ENCODE peak calls at places on chromosomes 7 and 10, in eight cellular contexts. One of them, this sample, is unnamed.

GRCh38 chr10:122207596-122207995 is 63.5 kb upstream of the BTBD16 start:
- DNase-seq in GM13977: no peak
- DNase-seq in Panc1: no peak
- DNase-seq in fibroblast of pulmonary artery: peak; percentile 81
- DNase-seq in adrenal gland: no peak
- DNase-seq in neural progenitor cell: no peak
- DNase-seq in neural crest cell: no peak
- DNase-seq in CD8-positive, alpha-beta T cell: no peak
- DNase-seq in this sample: no peak

GRCh38 chr10:100303724-100304319 is 17.3 kb upstream of the BLOC1S2 start:
- DNase-seq in GM13977: peak; percentile 42
- DNase-seq in Panc1: peak; percentile 41
- DNase-seq in fibroblast of pulmonary artery: peak; percentile 52
- DNase-seq in adrenal gland: no peak
- DNase-seq in neural progenitor cell: peak; percentile 60
- DNase-seq in neural crest cell: no peak
- DNase-seq in CD8-positive, alpha-beta T cell: no peak
- DNase-seq in this sample: peak; percentile 21

GRCh38 chr10:48470893-48471805 is 133.7 kb downstream of the ARHGAP22 start:
- DNase-seq in GM13977: no peak
- DNase-seq in Panc1: no peak
- DNase-seq in fibroblast of pulmonary artery: no peak
- DNase-seq in adrenal gland: no peak
- DNase-seq in neural progenitor cell: no peak
- DNase-seq in neural crest cell: no peak
- DNase-seq in CD8-positive, alpha-beta T cell: no peak
- DNase-seq in this sample: peak; percentile 33

GRCh38 chr10:5789626-5790025 is 23.6 kb downstream of the GDI2 start:
- DNase-seq in GM13977: no peak
- DNase-seq in Panc1: no peak
- DNase-seq in fibroblast of pulmonary artery: no peak
- DNase-seq in adrenal gland: no peak
- DNase-seq in neural progenitor cell: no peak
- DNase-seq in neural crest cell: no peak
- DNase-seq in CD8-positive, alpha-beta T cell: no peak
- DNase-seq in this sample: no peak

GRCh38 chr10:68955414-68955785 is 570 bp upstream of the DDX21 start:
- DNase-seq in GM13977: no peak
- DNase-seq in Panc1: no peak
- DNase-seq in fibroblast of pulmonary artery: no peak
- DNase-seq in adrenal gland: no peak
- DNase-seq in neural progenitor cell: peak; percentile 54
- DNase-seq in neural crest cell: no peak
- DNase-seq in CD8-positive, alpha-beta T cell: no peak
- DNase-seq in this sample: peak; percentile 17

GRCh38 chr10:505459-505858 is 184.0 kb downstream of the DIP2C start:
- DNase-seq in GM13977: no peak
- DNase-seq in Panc1: no peak
- DNase-seq in fibroblast of pulmonary artery: no peak
- DNase-seq in adrenal gland: no peak
- DNase-seq in neural progenitor cell: no peak
- DNase-seq in neural crest cell: no peak
- DNase-seq in CD8-positive, alpha-beta T cell: no peak
- DNase-seq in this sample: no peak

GRCh38 chr10:43402880-43403452 is 6.0 kb downstream of the HNRNPF start:
- DNase-seq in GM13977: no peak
- DNase-seq in Panc1: no peak
- DNase-seq in fibroblast of pulmonary artery: no peak
- DNase-seq in adrenal gland: no peak
- DNase-seq in neural progenitor cell: no peak
- DNase-seq in neural crest cell: no peak
- DNase-seq in CD8-positive, alpha-beta T cell: no peak
- DNase-seq in this sample: no peak

GRCh38 chr10:123784636-123785035 is 107.0 kb downstream of the CPXM2 start:
- DNase-seq in GM13977: no peak
- DNase-seq in Panc1: no peak
- DNase-seq in fibroblast of pulmonary artery: no peak
- DNase-seq in adrenal gland: no peak
- DNase-seq in neural progenitor cell: no peak
- DNase-seq in neural crest cell: no peak
- DNase-seq in CD8-positive, alpha-beta T cell: no peak
- DNase-seq in this sample: no peak

GRCh38 chr7:43141091-43141490 is 28.6 kb downstream of the HECW1 start:
- DNase-seq in GM13977: no peak
- DNase-seq in Panc1: no peak
- DNase-seq in fibroblast of pulmonary artery: no peak
- DNase-seq in adrenal gland: no peak
- DNase-seq in neural progenitor cell: peak; percentile 29
- DNase-seq in neural crest cell: no peak
- DNase-seq in CD8-positive, alpha-beta T cell: no peak
- DNase-seq in this sample: no peak

GRCh38 chr10:61633665-61634064 is 29.1 kb upstream of the CABCOCO1 start:
- DNase-seq in GM13977: no peak
- DNase-seq in Panc1: peak; percentile 81
- DNase-seq in fibroblast of pulmonary artery: peak; percentile 29
- DNase-seq in adrenal gland: no peak
- DNase-seq in neural progenitor cell: no peak
- DNase-seq in neural crest cell: no peak
- DNase-seq in CD8-positive, alpha-beta T cell: no peak
- DNase-seq in this sample: peak; percentile 75

GRCh38 chr10:46234431-46235060 is 52.3 kb upstream of the ANTXRL start:
- DNase-seq in GM13977: no peak
- DNase-seq in Panc1: no peak
- DNase-seq in fibroblast of pulmonary artery: no peak
- DNase-seq in adrenal gland: peak; percentile 6
- DNase-seq in neural progenitor cell: no peak
- DNase-seq in neural crest cell: no peak
- DNase-seq in CD8-positive, alpha-beta T cell: no peak
- DNase-seq in this sample: no peak

GRCh38 chr10:99870051-99870730 is 87.8 kb downstream of the ABCC2 start:
- DNase-seq in GM13977: no peak
- DNase-seq in Panc1: no peak
- DNase-seq in fibroblast of pulmonary artery: no peak
- DNase-seq in adrenal gland: no peak
- DNase-seq in neural progenitor cell: no peak
- DNase-seq in neural crest cell: no peak
- DNase-seq in CD8-positive, alpha-beta T cell: no peak
- DNase-seq in this sample: no peak

GRCh38 chr7:130988443-130988842 is 254.4 kb upstream of the KLF14 start:
- DNase-seq in GM13977: no peak
- DNase-seq in Panc1: no peak
- DNase-seq in fibroblast of pulmonary artery: no peak
- DNase-seq in adrenal gland: no peak
- DNase-seq in neural progenitor cell: peak; percentile 61
- DNase-seq in neural crest cell: no peak
- DNase-seq in CD8-positive, alpha-beta T cell: no peak
- DNase-seq in this sample: peak; percentile 58

GRCh38 chr10:98414578-98414931 is 427 bp downstream of the PYROXD2 start:
- DNase-seq in GM13977: no peak
- DNase-seq in Panc1: no peak
- DNase-seq in fibroblast of pulmonary artery: no peak
- DNase-seq in adrenal gland: no peak
- DNase-seq in neural progenitor cell: no peak
- DNase-seq in neural crest cell: no peak
- DNase-seq in CD8-positive, alpha-beta T cell: no peak
- DNase-seq in this sample: no peak

GRCh38 chr7:72336382-72336886 is 75.7 kb downstream of the CALN1 start:
- DNase-seq in GM13977: no peak
- DNase-seq in Panc1: no peak
- DNase-seq in fibroblast of pulmonary artery: no peak
- DNase-seq in adrenal gland: peak; percentile 28
- DNase-seq in neural progenitor cell: peak; percentile 77
- DNase-seq in neural crest cell: no peak
- DNase-seq in CD8-positive, alpha-beta T cell: no peak
- DNase-seq in this sample: no peak

DNA sequence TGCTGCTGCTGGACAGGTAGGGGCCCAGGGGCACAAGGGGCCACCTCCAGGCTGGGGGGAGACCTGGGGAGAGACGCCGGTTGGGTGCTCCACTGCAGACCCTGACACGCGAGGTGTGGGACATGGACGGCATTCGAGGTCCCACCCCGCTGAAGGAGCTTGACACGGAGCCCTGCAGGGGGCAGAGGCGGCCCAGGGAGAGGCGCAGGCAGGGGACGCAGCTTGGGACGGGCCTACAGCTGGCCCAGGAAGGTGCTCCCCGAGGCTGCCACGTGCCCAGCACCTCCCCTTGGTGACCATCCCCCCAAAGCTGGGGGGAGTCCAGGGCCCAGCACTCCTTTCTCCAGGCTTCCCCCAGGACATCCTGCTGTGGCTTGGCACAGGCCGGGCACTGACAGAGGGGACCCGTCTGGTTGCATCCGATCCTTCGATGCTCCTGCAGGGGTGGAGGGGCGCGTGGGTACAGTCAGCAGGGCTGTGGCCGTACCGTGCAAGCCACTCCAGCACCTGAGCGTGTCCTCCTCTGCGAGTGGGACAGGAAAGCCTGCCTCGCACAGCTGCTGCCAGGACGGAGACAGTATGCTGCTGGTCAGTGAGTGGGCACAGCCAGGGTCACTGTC is 174.4 kb downstream of the ELFN1 start:
- DNase-seq in GM13977: no peak
- DNase-seq in Panc1: no peak
- DNase-seq in fibroblast of pulmonary artery: no peak
- DNase-seq in adrenal gland: no peak
- DNase-seq in neural progenitor cell: no peak
- DNase-seq in neural crest cell: no peak
- DNase-seq in CD8-positive, alpha-beta T cell: no peak
- DNase-seq in this sample: no peak
- TF ChIP-seq CTCF in GM13977: peak; percentile 27
- TF ChIP-seq CTCF in Panc1: no peak
- TF ChIP-seq CTCF in fibroblast of pulmonary artery: no peak
- TF ChIP-seq CTCF in adrenal gland: no peak
- TF ChIP-seq CTCF in neural progenitor cell: no peak
- TF ChIP-seq CTCF in neural crest cell: no peak
- TF ChIP-seq CTCF in CD8-positive, alpha-beta T cell: no peak
- TF ChIP-seq CTCF in this sample: no peak

GRCh38 chr7:121398246-121398645 is 2.1 kb upstream of the FAM3C start:
- DNase-seq in GM13977: no peak
- DNase-seq in Panc1: no peak
- DNase-seq in fibroblast of pulmonary artery: no peak
- DNase-seq in adrenal gland: no peak
- DNase-seq in neural progenitor cell: peak; percentile 43
- DNase-seq in neural crest cell: no peak
- DNase-seq in CD8-positive, alpha-beta T cell: no peak
- DNase-seq in this sample: no peak
- TF ChIP-seq CTCF in GM13977: no peak
- TF ChIP-seq CTCF in Panc1: peak; percentile 77
- TF ChIP-seq CTCF in fibroblast of pulmonary artery: peak; percentile 17
- TF ChIP-seq CTCF in adrenal gland: peak; percentile 26
- TF ChIP-seq CTCF in neural progenitor cell: peak; percentile 24
- TF ChIP-seq CTCF in neural crest cell: peak; percentile 29
- TF ChIP-seq CTCF in CD8-positive, alpha-beta T cell: no peak
- TF ChIP-seq CTCF in this sample: no peak

GRCh38 chr7:1301054-1301811 is 68.6 kb downstream of the UNCX start:
- DNase-seq in GM13977: no peak
- DNase-seq in Panc1: no peak
- DNase-seq in fibroblast of pulmonary artery: no peak
- DNase-seq in adrenal gland: no peak
- DNase-seq in neural progenitor cell: no peak
- DNase-seq in neural crest cell: no peak
- DNase-seq in CD8-positive, alpha-beta T cell: no peak
- DNase-seq in this sample: no peak
- TF ChIP-seq CTCF in GM13977: no peak
- TF ChIP-seq CTCF in Panc1: no peak
- TF ChIP-seq CTCF in fibroblast of pulmonary artery: no peak
- TF ChIP-seq CTCF in adrenal gland: no peak
- TF ChIP-seq CTCF in neural progenitor cell: no peak
- TF ChIP-seq CTCF in neural crest cell: no peak
- TF ChIP-seq CTCF in CD8-positive, alpha-beta T cell: no peak
- TF ChIP-seq CTCF in this sample: no peak

GRCh38 chr7:116525913-116526857 is 1.3 kb downstream of the CAV1 start:
- DNase-seq in GM13977: peak; percentile 91
- DNase-seq in Panc1: no peak
- DNase-seq in fibroblast of pulmonary artery: peak; percentile 86
- DNase-seq in adrenal gland: peak; percentile 59
- DNase-seq in neural progenitor cell: peak; percentile 89
- DNase-seq in neural crest cell: peak; percentile 60
- DNase-seq in CD8-positive, alpha-beta T cell: peak; percentile 44
- DNase-seq in this sample: peak; percentile 89

GRCh38 chr7:116524221-116524608 is 621 bp upstream of the CAV1 start:
- DNase-seq in GM13977: no peak
- DNase-seq in Panc1: no peak
- DNase-seq in fibroblast of pulmonary artery: no peak
- DNase-seq in adrenal gland: no peak
- DNase-seq in neural progenitor cell: no peak
- DNase-seq in neural crest cell: no peak
- DNase-seq in CD8-positive, alpha-beta T cell: no peak
- DNase-seq in this sample: no peak

GRCh38 chr7:116524609-116525297 is at the start of gene CAV1:
- DNase-seq in GM13977: peak; percentile 53
- DNase-seq in Panc1: peak; percentile 95
- DNase-seq in fibroblast of pulmonary artery: peak; percentile 92
- DNase-seq in adrenal gland: peak; percentile 51
- DNase-seq in neural progenitor cell: peak; percentile 52
- DNase-seq in neural crest cell: peak; percentile 18
- DNase-seq in CD8-positive, alpha-beta T cell: peak; percentile 13
- DNase-seq in this sample: peak; percentile 94

GRCh38 chr7:116526897-116527296 is 2.1 kb downstream of the CAV1 start:
- DNase-seq in GM13977: no peak
- DNase-seq in Panc1: no peak
- DNase-seq in fibroblast of pulmonary artery: no peak
- DNase-seq in adrenal gland: no peak
- DNase-seq in neural progenitor cell: no peak
- DNase-seq in neural crest cell: no peak
- DNase-seq in CD8-positive, alpha-beta T cell: no peak
- DNase-seq in this sample: no peak

GRCh38 chr7:116525298-116525912 is 569 bp downstream of the CAV1 start:
- DNase-seq in GM13977: peak; percentile 76
- DNase-seq in Panc1: no peak
- DNase-seq in fibroblast of pulmonary artery: peak; percentile 23
- DNase-seq in adrenal gland: no peak
- DNase-seq in neural progenitor cell: peak; percentile 45
- DNase-seq in neural crest cell: peak; percentile 14
- DNase-seq in CD8-positive, alpha-beta T cell: peak; percentile 11
- DNase-seq in this sample: no peak
- TF ChIP-seq CTCF in GM13977: no peak
- TF ChIP-seq CTCF in Panc1: no peak
- TF ChIP-seq CTCF in fibroblast of pulmonary artery: no peak
- TF ChIP-seq CTCF in adrenal gland: no peak
- TF ChIP-seq CTCF in neural progenitor cell: no peak
- TF ChIP-seq CTCF in neural crest cell: no peak
- TF ChIP-seq CTCF in CD8-positive, alpha-beta T cell: no peak
- TF ChIP-seq CTCF in this sample: peak; percentile 6

DNA sequence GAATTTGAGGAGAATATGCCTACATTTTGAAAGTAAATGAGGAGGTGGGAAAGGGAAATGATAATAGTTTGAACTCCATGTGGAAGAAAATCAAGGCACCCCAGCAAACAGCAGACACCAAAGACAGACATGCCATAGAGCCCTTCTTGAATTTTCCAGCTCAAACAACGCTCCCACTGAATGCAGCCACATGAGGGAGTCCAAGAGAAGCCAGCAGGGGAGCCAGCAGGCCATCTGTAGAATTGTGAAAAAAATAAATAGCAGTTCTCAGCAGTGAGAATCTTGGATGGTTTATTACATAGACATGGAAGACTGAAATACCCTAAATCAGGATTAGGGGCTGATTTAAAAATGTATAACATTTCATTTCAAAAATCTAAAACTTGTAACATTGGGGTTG is 1567.3 kb upstream of the LRRTM3 start:
- DNase-seq in GM13977: no peak
- DNase-seq in Panc1: peak; percentile 4
- DNase-seq in fibroblast of pulmonary artery: peak; percentile 36
- DNase-seq in adrenal gland: peak; percentile 16
- DNase-seq in neural progenitor cell: peak; percentile 31
- DNase-seq in neural crest cell: no peak
- DNase-seq in CD8-positive, alpha-beta T cell: no peak
- DNase-seq in this sample: no peak
- TF ChIP-seq CTCF in GM13977: peak; percentile 38
- TF ChIP-seq CTCF in Panc1: peak; percentile 63
- TF ChIP-seq CTCF in fibroblast of pulmonary artery: peak; percentile 57
- TF ChIP-seq CTCF in adrenal gland: peak; percentile 27
- TF ChIP-seq CTCF in neural progenitor cell: peak; percentile 49
- TF ChIP-seq CTCF in neural crest cell: peak; percentile 60
- TF ChIP-seq CTCF in CD8-positive, alpha-beta T cell: no peak
- TF ChIP-seq CTCF in this sample: peak; percentile 37